ENCODE peak calls at places on chromosomes 12 and 14, in six cellular contexts. T is anterior cingulate cortex, U is endothelial cell, C is M059J, A is ovary, O is NCI-H1105 treated with DMSO at 0.1 percent for 48 hours. J is an unnamed sample.

GRCh38 chr14:102795060-102795925 is 18.0 kb downstream of the TRAF3 start:
- DNase-seq in T (no peak), O (no peak), C (peak), A (no peak), U (peak), J (no peak)

GRCh38 chr12:12726543-12727093 is 9.4 kb downstream of the CDKN1B start:
- DNase-seq in C (peak), T (no peak), O (no peak), A (no peak), U (no peak), J (peak)

GRCh38 chr14:53536446-53536845 is 383.3 kb upstream of the DDHD1 start:
- DNase-seq in T (no peak), A (no peak), C (no peak), O (no peak), U (no peak), J (no peak)

GRCh38 chr12:129190827-129191226 is 337.5 kb downstream of the GLT1D1 start:
- DNase-seq in C (no peak), U (no peak), A (no peak), T (no peak), O (no peak), J (no peak)

GRCh38 chr12:104957388-104958008 is 592 bp downstream of the SLC41A2 start:
- DNase-seq in C (peak), O (peak), U (no peak), A (no peak), T (peak), J (peak)

GRCh38 chr14:105495101-105495989 is 4.3 kb downstream of the TEDC1 start:
- DNase-seq in C (no peak), O (no peak), T (no peak), U (no peak), A (no peak), J (no peak)

GRCh38 chr12:113347892-113348291 is 10.5 kb upstream of the PLBD2 start:
- DNase-seq in T (no peak), C (peak), U (no peak), O (no peak), A (no peak), J (no peak)

GRCh38 chr14:85535916-85536834 is 6.2 kb downstream of the FLRT2 start:
- DNase-seq in A (peak), U (no peak), O (peak), T (no peak), C (no peak), J (peak)

GRCh38 chr12:53551889-53552291 is 44.6 kb upstream of the NPFF start:
- DNase-seq in T (no peak), O (no peak), U (no peak), A (no peak), C (no peak), J (no peak)

GRCh38 chr12:78328524-78328923 is 497.8 kb downstream of the NAV3 start:
- DNase-seq in O (no peak), C (no peak), U (no peak), T (no peak), A (no peak), J (no peak)

GRCh38 chr14:49886523-49886922 is 6.4 kb upstream of the ARF6 start:
- DNase-seq in C (no peak), O (no peak), A (no peak), T (no peak), U (no peak), J (no peak)

GRCh38 chr14:61026523-61026922 is 45.5 kb downstream of the SLC38A6 start:
- DNase-seq in C (no peak), A (no peak), T (no peak), O (no peak), U (no peak), J (no peak)

GRCh38 chr12:4855121-4855924 is 54.4 kb upstream of the KCNA1 start:
- DNase-seq in A (peak), T (peak), U (peak), C (peak), O (peak), J (peak)

GRCh38 chr12:52056801-52057613 is 5.8 kb downstream of the NR4A1 start:
- DNase-seq in T (peak), O (no peak), U (no peak), C (no peak), A (peak), J (no peak)